ENCODE peak calls at places on chromosomes 16 and 17, in five cellular contexts. B, C, Q, E and T are unnamed samples. For H3K36me3 and H3K4me1, the result is how much of the 10 kb centered on the place peaks cover.

GRCh38 chr16:77856455-77857138 is 68.2 kb downstream of the VAT1L start:
- DNase-seq in B (no peak), C (no peak), Q (no peak), E (no peak), T (no peak)

GRCh38 chr17:82956726-82957468 is 117.1 kb upstream of the ZNF750 start:
- DNase-seq in B (no peak), C (no peak), Q (no peak), E (no peak), T (no peak)

GRCh38 chr16:81633147-81633619 is 145.9 kb upstream of the PLCG2 start:
- DNase-seq in B (no peak), C (no peak), Q (no peak), E (no peak), T (no peak)

GRCh38 chr17:41792835-41793748 is 6.6 kb upstream of the JUP start:
- DNase-seq in B (peak), C (no peak), Q (peak), E (no peak), T (no peak)

GRCh38 chr17:81712468-81713003 is 452 bp downstream of the SLC25A10 start:
- DNase-seq in B (no peak), C (peak), Q (no peak), E (peak), T (no peak)

GRCh38 chr17:30321314-30321713 is 12.5 kb downstream of the TMIGD1 start:
- DNase-seq in B (no peak), C (no peak), Q (no peak), E (no peak), T (no peak)

GRCh38 chr16:31875112-31875803 is 1.7 kb downstream of the ZNF267 start:
- DNase-seq in B (no peak), C (no peak), Q (peak), E (no peak), T (peak)

GRCh38 chr17:45732926-45733505 is 51.1 kb upstream of the CRHR1 start:
- DNase-seq in B (peak), C (no peak), Q (no peak), E (no peak), T (no peak)

GRCh38 chr17:50052241-50052788 is 3.6 kb upstream of the ITGA3 start:
- DNase-seq in B (no peak), C (no peak), Q (no peak), E (no peak), T (no peak)

GRCh38 chr16:71781741-71782140 is 26.9 kb downstream of the AP1G1 start:
- DNase-seq in B (no peak), C (no peak), Q (peak), E (no peak), T (no peak)

GRCh38 chr17:28327709-28328108 is 7.6 kb downstream of the IFT20 start:
- DNase-seq in B (no peak), C (no peak), Q (peak), E (no peak), T (no peak)

GRCh38 chr17:77404812-77405581 is 264.2 kb downstream of the SEC14L1 start:
- DNase-seq in B (peak), C (peak), Q (peak), E (peak), T (no peak)

GRCh38 chr17:6054372-6054771 is 15.8 kb upstream of the WSCD1 start:
- DNase-seq in B (no peak), C (no peak), Q (no peak), E (no peak), T (no peak)

GRCh38 chr16:7319514-7319913 is 13.1 kb upstream of the RBFOX1 start:
- DNase-seq in B (no peak), C (no peak), Q (no peak), E (no peak), T (no peak)

GRCh38 chr16:51651061-51651466 is 500.0 kb upstream of the SALL1 start:
- DNase-seq in B (no peak), C (no peak), Q (no peak), E (no peak), T (no peak)

GRCh38 chr17:47724705-47725104 is 8.3 kb upstream of the TBX21 start:
- DNase-seq in B (no peak), C (no peak), Q (no peak), E (no peak), T (no peak)

GRCh38 chr16:81485824-81486554 is 41.4 kb downstream of the CMIP start:
- DNase-seq in B (no peak), C (no peak), Q (no peak), E (no peak), T (no peak)

GRCh38 chr17:40978752-40979151 is 5.4 kb downstream of the KRT40 start:
- DNase-seq in B (no peak), C (no peak), Q (no peak), E (no peak), T (no peak)

GRCh38 chr16:10078541-10078949 is 103.7 kb downstream of the GRIN2A start:
- DNase-seq in B (no peak), C (no peak), Q (no peak), E (no peak), T (no peak)

GRCh38 chr17:41959336-41960095 is 7.1 kb upstream of the CNP start:
- DNase-seq in B (no peak), C (no peak), Q (peak), E (peak), T (peak)

GRCh38 chr17:17347956-17348871 is 45.0 kb downstream of the NT5M start:
- DNase-seq in B (no peak), C (no peak), Q (no peak), E (no peak), T (no peak)

GRCh38 chr16:87233928-87234327 is 83.3 kb downstream of the C16orf95 start:
- DNase-seq in B (no peak), C (no peak), Q (peak), E (no peak), T (no peak)

GRCh38 chr17:58332720-58333395 is 4.3 kb upstream of the TSPOAP1 start:
- DNase-seq in B (no peak), C (peak), Q (no peak), E (peak), T (no peak)

GRCh38 chr16:25066747-25067631 is 44.6 kb upstream of the LCMT1 start:
- DNase-seq in B (peak), C (peak), Q (peak), E (peak), T (peak)

GRCh38 chr17:69335018-69335417 is 8.1 kb upstream of the ABCA5 start:
- DNase-seq in B (no peak), C (no peak), Q (peak), E (peak), T (no peak)

GRCh38 chr16:4147236-4147635 is 31.0 kb upstream of the ADCY9 start:
- DNase-seq in B (no peak), C (no peak), Q (no peak), E (no peak), T (no peak)

GRCh38 chr17:15777297-15777696 is 45.2 kb downstream of the TBC1D26 start:
- DNase-seq in B (no peak), C (no peak), Q (no peak), E (no peak), T (no peak)

GRCh38 chr16:77298638-77299360 is 99.6 kb downstream of the SYCE1L start:
- DNase-seq in B (no peak), C (no peak), Q (peak), E (no peak), T (no peak)

GRCh38 chr16:85197611-85198566 is 85.6 kb upstream of the CIBAR2 start:
- DNase-seq in B (no peak), C (no peak), Q (no peak), E (no peak), T (no peak)

GRCh38 chr16:81610936-81611335 is 166.3 kb downstream of the CMIP start:
- DNase-seq in B (no peak), C (no peak), Q (no peak), E (no peak), T (no peak)

GRCh38 chr17:12928736-12929135 is 89.1 kb downstream of the ELAC2 start:
- DNase-seq in B (no peak), C (no peak), Q (no peak), E (no peak), T (no peak)

GRCh38 chr17:37300683-37301082 is 75.1 kb upstream of the C17orf78 start:
- DNase-seq in B (no peak), C (no peak), Q (no peak), E (no peak), T (no peak)

GRCh38 chr16:81711609-81712329 is 67.3 kb upstream of the PLCG2 start:
- DNase-seq in B (no peak), C (no peak), Q (peak), E (no peak), T (no peak)

GRCh38 chr16:14015461-14015860 is 55.7 kb upstream of the MRTFB start:
- DNase-seq in B (no peak), C (no peak), Q (no peak), E (no peak), T (no peak)

GRCh38 chr17:58703887-58704286 is 11.5 kb downstream of the RAD51C start:
- DNase-seq in B (no peak), C (no peak), Q (no peak), E (no peak), T (no peak)

GRCh38 chr16:86555763-86556130 is 712 bp upstream of the MTHFSD start:
- DNase-seq in B (no peak), C (no peak), Q (no peak), E (no peak), T (no peak)

GRCh38 chr16:57036945-57037344 is 47.6 kb downstream of the NLRC5 start:
- DNase-seq in B (no peak), C (no peak), Q (no peak), E (no peak), T (no peak)

GRCh38 chr16:57039148-57039812 is 49.9 kb downstream of the NLRC5 start:
- DNase-seq in B (no peak), C (peak), Q (peak), E (peak), T (no peak)

GRCh38 chr16:57032931-57033330 is 43.6 kb downstream of the NLRC5 start:
- DNase-seq in B (no peak), C (no peak), Q (no peak), E (no peak), T (no peak)

GRCh38 chr16:57038151-57038550 is 48.8 kb downstream of the NLRC5 start:
- DNase-seq in B (no peak), C (no peak), Q (peak), E (no peak), T (no peak)

GRCh38 chr16:57036315-57036714 is 47.0 kb downstream of the NLRC5 start:
- DNase-seq in B (no peak), C (no peak), Q (no peak), E (no peak), T (no peak)
- H3K36me3 ChIP-seq in B (under half), C (half or more), Q (under half), E (half or more), T (under half)

DNA sequence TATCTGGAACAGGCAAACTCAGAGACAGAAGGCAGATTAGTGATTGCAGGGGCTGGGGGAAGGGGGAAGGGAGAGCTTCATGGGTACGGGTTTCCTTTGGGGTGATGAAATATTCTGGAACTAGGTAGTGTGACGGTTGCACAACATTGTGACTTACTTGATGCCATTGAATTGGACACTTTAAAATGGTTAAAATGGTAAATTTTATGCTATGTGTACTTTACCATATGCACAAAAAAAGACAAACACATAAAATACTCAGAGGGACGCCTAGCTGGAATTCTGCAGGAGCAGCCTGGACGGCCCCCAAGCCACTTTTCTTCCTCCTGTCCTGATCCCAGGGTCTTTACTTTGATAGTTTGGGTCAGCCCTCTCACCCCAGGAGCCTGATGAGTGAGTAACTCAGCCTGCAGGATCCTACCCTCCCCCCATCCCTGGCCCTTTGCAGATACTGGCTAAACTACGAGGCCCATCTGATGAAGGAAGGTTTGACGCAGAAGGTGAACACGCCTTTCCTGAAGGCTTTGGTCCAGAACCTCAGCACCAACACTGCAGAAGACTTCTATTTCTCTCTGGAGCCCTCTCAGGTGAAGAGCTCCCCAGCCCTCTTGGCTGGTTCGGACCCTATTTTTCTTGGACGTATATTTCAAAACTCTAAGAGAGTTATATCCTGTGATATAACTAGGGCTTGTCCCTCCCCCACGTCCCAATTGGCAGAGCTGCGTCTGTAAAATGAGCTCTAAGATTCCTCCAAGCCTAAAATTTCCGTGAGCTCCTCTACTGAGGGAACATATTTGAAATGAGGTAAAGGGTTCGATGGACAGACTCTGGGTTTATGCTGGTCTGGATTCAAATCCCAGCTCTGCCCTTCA is 7.9 kb downstream of the ADGRG3 start:
- DNase-seq in B (no peak), C (no peak), Q (no peak), E (no peak), T (no peak)
- H3K4me3 ChIP-seq in B (no peak), C (no peak), Q (no peak), E (no peak), T (no peak)

GRCh38 chr16:2150418-2151187 is 2.2 kb downstream of the RAB26 start:
- DNase-seq in B (no peak), C (no peak), Q (peak), E (no peak), T (peak)
- H3K4me1 ChIP-seq in B (half or more), C (half or more), Q (under half), E (half or more), T (under half)

GRCh38 chr16:66551788-66552287 is 538 bp upstream of the CKLF start:
- DNase-seq in B (no peak), C (no peak), Q (no peak), E (no peak), T (no peak)

GRCh38 chr16:66553223-66553622 is 847 bp downstream of the CKLF start:
- DNase-seq in B (no peak), C (peak), Q (no peak), E (peak), T (no peak)

GRCh38 chr16:66552288-66553143 is at the start of gene CKLF:
- DNase-seq in B (peak), C (peak), Q (peak), E (peak), T (peak)

GRCh38 chr16:66554021-66554420 is 1.6 kb downstream of the CKLF start:
- DNase-seq in B (no peak), C (no peak), Q (no peak), E (no peak), T (no peak)

DNA sequence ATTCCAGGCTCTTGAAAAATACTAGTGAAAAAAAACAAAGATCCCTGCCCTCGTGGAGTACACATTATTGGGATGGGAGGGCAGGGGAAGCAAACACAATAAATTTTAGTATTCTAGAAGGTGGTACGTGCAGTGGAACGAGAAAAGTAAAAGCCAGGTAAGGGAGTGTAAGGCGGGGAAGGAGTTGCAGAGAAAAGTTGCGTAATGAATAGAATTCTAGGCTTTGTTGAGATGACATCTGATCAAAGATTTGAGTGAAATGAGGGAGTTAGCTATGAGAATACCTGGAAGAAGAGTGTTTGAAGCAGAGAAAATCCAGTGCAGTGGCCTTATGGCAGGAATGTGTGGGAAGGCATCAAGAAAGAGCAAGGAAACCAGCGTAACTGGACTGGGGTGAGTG is 2.1 kb downstream of the CKLF start:
- DNase-seq in B (no peak), C (no peak), Q (no peak), E (no peak), T (no peak)
- H3K36me3 ChIP-seq in B (under half), C (under half), Q (under half), E (under half), T (under half)

GRCh38 chr17:39736319-39737165 is 1.2 kb upstream of the GRB7 start:
- DNase-seq in B (no peak), C (no peak), Q (no peak), E (no peak), T (no peak)

GRCh38 chr17:39739020-39739884 is 1.5 kb downstream of the GRB7 start:
- DNase-seq in B (no peak), C (no peak), Q (no peak), E (no peak), T (no peak)

GRCh38 chr17:39738568-39738901 is 797 bp downstream of the GRB7 start:
- DNase-seq in B (no peak), C (peak), Q (no peak), E (peak), T (no peak)

GRCh38 chr17:39737331-39737760 is 392 bp upstream of the GRB7 start:
- DNase-seq in B (no peak), C (no peak), Q (no peak), E (no peak), T (no peak)

DNA sequence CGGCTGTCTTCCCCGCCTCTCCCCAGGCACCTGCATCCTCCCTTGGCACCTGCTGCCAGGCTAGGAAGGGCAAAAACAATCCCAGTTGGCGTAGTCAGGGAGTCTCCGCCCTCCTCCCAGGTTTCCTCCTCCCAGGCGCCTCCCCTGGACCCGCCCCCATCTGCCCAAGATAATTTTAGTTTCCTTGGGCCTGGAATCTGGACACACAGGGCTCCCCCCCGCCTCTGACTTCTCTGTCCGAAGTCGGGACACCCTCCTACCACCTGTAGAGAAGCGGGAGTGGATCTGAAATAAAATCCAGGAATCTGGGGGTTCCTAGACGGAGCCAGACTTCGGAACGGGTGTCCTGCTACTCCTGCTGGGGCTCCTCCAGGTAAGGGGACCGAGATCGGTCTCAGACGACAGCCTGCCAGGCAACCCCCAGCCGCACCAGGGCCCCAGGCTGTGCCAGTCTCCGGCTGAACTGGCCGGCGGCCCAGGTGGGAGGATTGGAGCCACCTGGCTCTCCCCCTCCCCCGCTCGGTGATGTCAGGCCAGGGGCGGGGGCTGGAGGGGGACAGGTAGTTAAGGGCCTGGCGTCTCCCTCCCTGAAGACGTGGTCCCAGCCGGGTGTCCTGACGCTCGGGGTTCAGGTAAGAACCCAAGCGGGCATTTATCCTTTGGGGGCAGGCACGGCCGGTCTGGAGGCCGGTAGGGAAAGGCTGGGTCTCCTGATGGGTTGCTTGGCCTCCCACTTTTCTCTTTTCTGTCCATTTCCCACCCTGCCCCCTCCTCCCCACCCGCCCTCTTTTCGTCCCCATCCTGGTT is at the start of gene GRB7:
- DNase-seq in B (no peak), C (no peak), Q (no peak), E (no peak), T (no peak)
- H3K4me3 ChIP-seq in B (peak), C (peak), Q (no peak), E (no peak), T (no peak)

GRCh38 chr16:11676799-11677198 is 8.5 kb downstream of the SNN start:
- DNase-seq in B (no peak), C (no peak), Q (no peak), E (no peak), T (no peak)
- H3K4me1 ChIP-seq in B (half or more), C (under half), Q (under half), E (half or more), T (under half)

DNA sequence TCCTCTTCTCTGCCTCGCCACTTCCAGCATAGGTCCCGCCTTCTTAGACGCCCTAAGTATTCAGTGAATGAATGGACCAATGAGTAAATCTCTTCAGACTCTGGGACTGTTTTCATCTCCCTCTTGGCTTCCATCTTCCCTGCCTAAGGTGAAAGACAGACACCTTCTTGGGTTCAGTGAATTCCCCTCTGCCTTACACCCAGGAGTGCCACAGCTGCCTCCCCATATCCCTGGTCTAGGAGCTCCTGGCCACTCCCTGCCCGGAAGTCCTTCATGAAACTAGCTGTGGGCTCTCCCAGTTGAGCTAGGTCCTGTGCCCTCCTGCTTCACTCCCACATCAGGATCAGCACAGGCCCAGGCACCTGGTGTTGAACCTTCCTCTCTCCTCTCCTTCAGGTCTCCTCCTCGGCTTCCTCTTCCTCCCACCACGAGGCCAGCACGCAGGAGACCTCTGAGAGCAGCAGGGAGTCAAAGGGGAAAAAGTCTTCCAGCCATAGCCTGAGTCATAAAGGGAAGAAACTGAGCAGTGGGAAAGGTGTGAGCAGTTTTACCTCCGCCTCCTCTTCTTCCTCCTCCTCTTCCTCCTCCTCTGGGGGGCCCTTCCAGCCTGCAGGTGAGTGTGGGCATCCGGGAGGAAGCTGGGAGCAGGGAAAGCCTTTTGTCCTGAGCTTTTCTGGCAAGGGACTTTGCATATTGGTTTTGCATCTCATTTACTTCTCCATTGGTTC is 10.3 kb downstream of the MLLT6 start:
- DNase-seq in B (no peak), C (no peak), Q (no peak), E (no peak), T (no peak)
- H3K36me3 ChIP-seq in B (under half), C (half or more), Q (half or more), E (half or more), T (half or more)